ENCODE peak calls at places on chromosomes 5 and 9, in six cellular contexts. I is psoas muscle; D is cardiac muscle cell; S is CD8-positive, alpha-beta T cell; Y is kidney; N is fibroblast of lung. Z is an unnamed sample.

GRCh38 chr9:126550891-126551351 is 62.8 kb upstream of the LMX1B start:
- DNase-seq in I (no peak), D (no peak), S (no peak), Y (peak), N (no peak), Z (no peak)

GRCh38 chr9:90941661-90942060 is 140.0 kb downstream of the SYK start:
- DNase-seq in I (no peak), D (no peak), S (no peak), Y (no peak), N (no peak), Z (no peak)

GRCh38 chr5:158819095-158819494 is 280.6 kb downstream of the EBF1 start:
- DNase-seq in I (no peak), D (no peak), S (no peak), Y (no peak), N (no peak), Z (no peak)

GRCh38 chr9:127450170-127450830 is 906 bp downstream of the RPL12 start:
- DNase-seq in I (peak), D (peak), S (no peak), Y (peak), N (no peak), Z (no peak)

GRCh38 chr5:139686356-139686918 is 38.3 kb downstream of the CXXC5 start:
- DNase-seq in I (no peak), D (no peak), S (no peak), Y (no peak), N (no peak), Z (no peak)

GRCh38 chr9:34492051-34492450 is 30.7 kb downstream of the ENHO start:
- DNase-seq in I (no peak), D (no peak), S (no peak), Y (no peak), N (no peak), Z (no peak)

GRCh38 chr5:61362796-61363364 is 30.8 kb downstream of the ZSWIM6 start:
- DNase-seq in I (no peak), D (peak), S (no peak), Y (no peak), N (peak), Z (no peak)

GRCh38 chr5:6573651-6574101 is 59.2 kb downstream of the NSUN2 start:
- DNase-seq in I (no peak), D (no peak), S (no peak), Y (no peak), N (no peak), Z (no peak)

GRCh38 chr5:165565921-165566320 is 2060.5 kb downstream of the MAT2B start:
- DNase-seq in I (no peak), D (no peak), S (no peak), Y (no peak), N (no peak), Z (no peak)

GRCh38 chr5:88878976-88879375 is 4.0 kb downstream of the MEF2C start:
- DNase-seq in I (no peak), D (no peak), S (no peak), Y (no peak), N (no peak), Z (no peak)

GRCh38 chr5:163451489-163451888 is 8.4 kb downstream of the NUDCD2 start:
- DNase-seq in I (no peak), D (no peak), S (no peak), Y (no peak), N (no peak), Z (no peak)

GRCh38 chr9:6498982-6499381 is 86.0 kb downstream of the UHRF2 start:
- DNase-seq in I (no peak), D (peak), S (no peak), Y (no peak), N (peak), Z (no peak)

GRCh38 chr9:28329323-28329722 is 756.0 kb upstream of the C9orf72 start:
- DNase-seq in I (no peak), D (no peak), S (no peak), Y (no peak), N (no peak), Z (no peak)

GRCh38 chr5:73018892-73019291 is 63.1 kb downstream of the FCHO2 start:
- DNase-seq in I (no peak), D (no peak), S (no peak), Y (no peak), N (no peak), Z (no peak)

GRCh38 chr5:73019766-73020165 is 63.9 kb downstream of the FCHO2 start:
- DNase-seq in I (no peak), D (no peak), S (no peak), Y (no peak), N (no peak), Z (no peak)

GRCh38 chr5:73027816-73028215 is 72.0 kb downstream of the FCHO2 start:
- DNase-seq in I (no peak), D (no peak), S (no peak), Y (no peak), N (no peak), Z (no peak)

GRCh38 chr5:73027361-73027760 is 71.5 kb downstream of the FCHO2 start:
- DNase-seq in I (no peak), D (no peak), S (no peak), Y (no peak), N (no peak), Z (no peak)

DNA sequence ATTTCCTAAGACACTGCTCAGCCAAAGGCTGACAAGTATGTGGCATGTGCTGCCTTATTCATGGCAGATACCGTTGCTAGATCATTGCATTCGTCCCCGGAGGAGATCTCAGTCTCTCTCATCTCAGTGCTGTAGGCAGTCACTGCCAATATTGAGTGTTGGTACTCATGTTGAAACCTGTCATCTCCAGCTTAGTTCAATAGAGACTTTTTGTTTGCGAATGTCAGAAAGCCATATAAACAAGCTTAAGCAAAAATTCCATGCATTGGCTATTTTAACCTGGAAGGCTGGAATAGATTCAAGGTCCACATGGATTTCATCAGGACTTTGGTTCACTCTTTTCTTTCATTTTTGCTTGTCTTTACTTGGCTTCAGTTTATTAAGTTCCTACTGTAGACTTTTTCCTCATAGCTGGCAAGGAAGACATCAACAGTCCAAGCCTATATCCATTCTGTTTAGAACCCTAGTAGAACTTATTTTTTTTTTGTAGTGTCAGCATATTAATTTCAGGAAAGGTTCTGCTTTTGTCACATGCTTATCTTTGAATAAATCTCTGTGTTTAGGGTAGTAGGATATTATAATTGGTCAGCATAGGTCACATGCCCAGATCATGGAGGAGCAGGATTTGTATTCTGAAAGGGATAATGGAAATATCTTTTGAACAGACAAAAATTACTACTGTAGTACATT is 66.8 kb downstream of the FCHO2 start:
- DNase-seq in I (no peak), D (no peak), S (no peak), Y (no peak), N (no peak), Z (no peak)
- H3K4me3 ChIP-seq in I (no peak), D (no peak), S (no peak), Y (no peak), N (no peak), Z (no peak)

GRCh38 chr5:34905564-34905963 is 9.7 kb downstream of the RAD1 start:
- DNase-seq in I (no peak), D (peak), S (no peak), Y (no peak), N (peak), Z (no peak)
- TF ChIP-seq CTCF in I (no peak), D (peak), S (no peak), Y (no peak), N (peak), Z (peak)

DNA sequence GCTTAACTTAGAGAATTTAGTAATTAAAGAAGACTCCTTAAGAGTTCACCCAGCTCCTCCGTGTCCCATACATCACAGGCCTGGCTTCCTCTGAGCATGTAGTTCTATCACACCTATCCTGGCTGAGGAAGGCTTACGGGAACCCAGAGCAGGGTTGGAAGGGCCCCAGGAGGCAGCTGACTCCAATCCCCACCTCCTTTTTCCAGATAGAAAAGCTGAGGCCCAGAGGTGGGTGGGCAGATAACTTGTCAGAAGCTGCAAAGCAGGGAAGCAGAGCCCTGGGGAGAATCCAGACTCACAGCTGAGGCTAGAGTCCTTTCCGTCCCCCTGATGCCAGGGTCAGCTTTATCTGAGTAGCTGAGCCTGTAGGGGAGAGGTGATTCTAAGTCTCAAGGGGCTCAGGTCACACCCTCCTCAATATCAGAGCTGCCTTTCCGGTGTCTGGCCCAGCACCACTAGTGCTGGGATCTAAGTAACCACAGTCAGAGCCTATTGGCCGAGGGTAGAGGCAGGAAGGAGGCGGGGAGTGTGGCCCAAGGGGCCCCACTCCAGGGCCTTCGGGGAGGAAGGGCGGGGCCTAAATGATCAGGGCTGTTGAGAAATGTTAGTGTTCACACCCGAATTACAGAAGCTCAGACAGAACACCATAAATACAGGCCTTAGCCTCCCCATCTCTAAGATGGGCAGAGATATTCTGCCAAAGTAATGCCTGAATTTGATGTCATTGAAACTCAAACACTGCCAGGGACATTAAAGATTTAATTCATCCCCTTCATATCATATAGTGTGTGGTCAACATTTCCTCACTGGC is 9.9 kb downstream of the CCDC69 start:
- DNase-seq in I (peak), D (peak), S (peak), Y (peak), N (peak), Z (no peak)
- H3K4me3 ChIP-seq in I (peak), D (no peak), S (peak), Y (no peak), N (no peak), Z (no peak)

GRCh38 chr9:75229605-75230332 is 141.5 kb downstream of the OSTF1 start:
- DNase-seq in I (no peak), D (peak), S (no peak), Y (peak), N (peak), Z (no peak)
- TF ChIP-seq CTCF in I (no peak), D (no peak), S (no peak), Y (no peak), N (no peak), Z (no peak)

GRCh38 chr5:190366-191035 is 794 bp upstream of the LRRC14B start:
- DNase-seq in I (peak), D (no peak), S (no peak), Y (no peak), N (no peak), Z (no peak)
- H3K4me3 ChIP-seq in I (peak), D (no peak), S (no peak), Y (no peak), N (no peak), Z (no peak)

GRCh38 chr9:35510745-35511428 is 21.0 kb downstream of the RUSC2 start:
- DNase-seq in I (peak), D (peak), S (no peak), Y (peak), N (peak), Z (peak)
- TF ChIP-seq CTCF in I (peak), D (peak), S (no peak), Y (peak), N (peak), Z (peak)

GRCh38 chr5:141913560-141913959 is 10.1 kb upstream of the DELE1 start:
- DNase-seq in I (no peak), D (no peak), S (no peak), Y (no peak), N (no peak), Z (no peak)

GRCh38 chr5:141914797-141915196 is 8.9 kb upstream of the DELE1 start:
- DNase-seq in I (no peak), D (no peak), S (no peak), Y (no peak), N (no peak), Z (no peak)

GRCh38 chr5:141916522-141916921 is 7.1 kb upstream of the DELE1 start:
- DNase-seq in I (no peak), D (no peak), S (no peak), Y (no peak), N (no peak), Z (no peak)

GRCh38 chr5:141915881-141916336 is 7.8 kb upstream of the DELE1 start:
- DNase-seq in I (no peak), D (no peak), S (no peak), Y (no peak), N (no peak), Z (no peak)

DNA sequence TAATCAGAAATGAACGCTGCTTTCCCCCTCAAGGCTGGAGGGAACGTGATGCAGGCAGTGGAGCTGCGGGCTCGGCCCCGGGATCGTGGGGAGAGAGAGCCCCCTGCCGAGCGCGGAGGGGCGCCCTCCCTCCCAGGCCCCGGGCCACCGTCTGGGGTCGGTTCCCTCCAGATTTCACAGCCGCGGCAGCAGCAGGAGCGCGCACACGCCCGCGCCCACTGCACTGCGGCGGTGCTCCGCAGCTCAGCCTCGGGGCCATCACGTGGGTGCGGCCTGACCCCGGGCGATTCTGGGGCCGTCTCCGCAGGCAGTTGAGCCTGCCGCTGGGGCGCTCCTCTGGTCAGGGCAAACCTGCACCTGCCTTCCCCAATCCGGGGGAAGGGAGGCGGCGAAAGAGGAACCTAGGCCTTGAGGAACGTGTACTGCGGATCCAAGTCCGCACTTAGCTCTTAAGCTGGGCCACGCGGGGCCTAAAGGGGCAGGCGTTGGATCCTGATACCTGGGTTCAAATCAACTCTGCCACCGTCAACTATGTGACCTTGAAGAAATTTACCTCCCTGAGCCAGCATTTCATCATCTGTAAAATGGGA is 9.4 kb upstream of the DELE1 start:
- DNase-seq in I (peak), D (peak), S (peak), Y (peak), N (peak), Z (no peak)
- H3K4me3 ChIP-seq in I (peak), D (peak), S (peak), Y (peak), N (no peak), Z (peak)

Z was measured in AG09309.